ENCODE peak calls at places on chromosome 11, in seven cellular contexts. One of them, this sample, is unnamed.

GRCh38 chr11:128530119-128531091 is 57.0 kb downstream of the ETS1 start:
- DNase-seq in mammary epithelial cell: peak; percentile 82
- DNase-seq in tibial nerve: no peak
- DNase-seq in fibroblast of lung: peak; percentile 99
- DNase-seq in brain microvascular endothelial cell: peak; percentile 89
- DNase-seq in lower lobe of right lung: no peak
- DNase-seq in heart left ventricle: peak; percentile 69
- DNase-seq in this sample: no peak

GRCh38 chr11:44535201-44535980 is 30.1 kb upstream of the CD82 start:
- DNase-seq in mammary epithelial cell: no peak
- DNase-seq in tibial nerve: no peak
- DNase-seq in fibroblast of lung: no peak
- DNase-seq in brain microvascular endothelial cell: no peak
- DNase-seq in lower lobe of right lung: no peak
- DNase-seq in heart left ventricle: no peak
- DNase-seq in this sample: no peak

GRCh38 chr11:111549196-111549868 is 8.8 kb downstream of the LAYN start:
- DNase-seq in mammary epithelial cell: no peak
- DNase-seq in tibial nerve: no peak
- DNase-seq in fibroblast of lung: no peak
- DNase-seq in brain microvascular endothelial cell: no peak
- DNase-seq in lower lobe of right lung: no peak
- DNase-seq in heart left ventricle: no peak
- DNase-seq in this sample: no peak

GRCh38 chr11:574632-575323 is 1.5 kb upstream of the PHRF1 start:
- DNase-seq in mammary epithelial cell: no peak
- DNase-seq in tibial nerve: no peak
- DNase-seq in fibroblast of lung: no peak
- DNase-seq in brain microvascular endothelial cell: no peak
- DNase-seq in lower lobe of right lung: no peak
- DNase-seq in heart left ventricle: no peak
- DNase-seq in this sample: no peak

GRCh38 chr11:69385466-69385820 is 91.5 kb downstream of the MYEOV start:
- DNase-seq in mammary epithelial cell: no peak
- DNase-seq in tibial nerve: no peak
- DNase-seq in fibroblast of lung: no peak
- DNase-seq in brain microvascular endothelial cell: no peak
- DNase-seq in lower lobe of right lung: no peak
- DNase-seq in heart left ventricle: no peak
- DNase-seq in this sample: peak; percentile 53

GRCh38 chr11:19683141-19683805 is 29.4 kb upstream of the NAV2 start:
- DNase-seq in mammary epithelial cell: no peak
- DNase-seq in tibial nerve: peak; percentile 32
- DNase-seq in fibroblast of lung: peak; percentile 45
- DNase-seq in brain microvascular endothelial cell: no peak
- DNase-seq in lower lobe of right lung: no peak
- DNase-seq in heart left ventricle: peak; percentile 73
- DNase-seq in this sample: peak; percentile 85

GRCh38 chr11:118343981-118344521 is at the start of gene CD3G:
- DNase-seq in mammary epithelial cell: no peak
- DNase-seq in tibial nerve: no peak
- DNase-seq in fibroblast of lung: no peak
- DNase-seq in brain microvascular endothelial cell: no peak
- DNase-seq in lower lobe of right lung: no peak
- DNase-seq in heart left ventricle: no peak
- DNase-seq in this sample: no peak

GRCh38 chr11:71117311-71117710 is 135.1 kb downstream of the SHANK2 start:
- DNase-seq in mammary epithelial cell: peak; percentile 57
- DNase-seq in tibial nerve: no peak
- DNase-seq in fibroblast of lung: no peak
- DNase-seq in brain microvascular endothelial cell: no peak
- DNase-seq in lower lobe of right lung: no peak
- DNase-seq in heart left ventricle: no peak
- DNase-seq in this sample: no peak

GRCh38 chr11:70243912-70244652 is 26.4 kb upstream of the PPFIA1 start:
- DNase-seq in mammary epithelial cell: peak; percentile 45
- DNase-seq in tibial nerve: no peak
- DNase-seq in fibroblast of lung: no peak
- DNase-seq in brain microvascular endothelial cell: peak; percentile 39
- DNase-seq in lower lobe of right lung: no peak
- DNase-seq in heart left ventricle: no peak
- DNase-seq in this sample: no peak

GRCh38 chr11:116357769-116358544 is 414.8 kb downstream of the BUD13 start:
- DNase-seq in mammary epithelial cell: no peak
- DNase-seq in tibial nerve: no peak
- DNase-seq in fibroblast of lung: no peak
- DNase-seq in brain microvascular endothelial cell: no peak
- DNase-seq in lower lobe of right lung: peak; percentile 68
- DNase-seq in heart left ventricle: no peak
- DNase-seq in this sample: no peak

GRCh38 chr11:11027271-11027670 is 169.4 kb upstream of the ZBED5 start:
- DNase-seq in mammary epithelial cell: peak; percentile 83
- DNase-seq in tibial nerve: no peak
- DNase-seq in fibroblast of lung: peak; percentile 68
- DNase-seq in brain microvascular endothelial cell: peak; percentile 74
- DNase-seq in lower lobe of right lung: no peak
- DNase-seq in heart left ventricle: no peak
- DNase-seq in this sample: no peak

GRCh38 chr11:69892986-69893555 is 73.9 kb upstream of the FGF3 start:
- DNase-seq in mammary epithelial cell: no peak
- DNase-seq in tibial nerve: no peak
- DNase-seq in fibroblast of lung: no peak
- DNase-seq in brain microvascular endothelial cell: no peak
- DNase-seq in lower lobe of right lung: peak; percentile 36
- DNase-seq in heart left ventricle: peak; percentile 25
- DNase-seq in this sample: no peak

GRCh38 chr11:45885274-45885920 is at the start of gene MAPK8IP1:
- DNase-seq in mammary epithelial cell: peak; percentile 28
- DNase-seq in tibial nerve: no peak
- DNase-seq in fibroblast of lung: peak; percentile 17
- DNase-seq in brain microvascular endothelial cell: no peak
- DNase-seq in lower lobe of right lung: peak; percentile 65
- DNase-seq in heart left ventricle: peak; percentile 55
- DNase-seq in this sample: no peak

GRCh38 chr11:72589802-72590761 is 84.1 kb downstream of the PDE2A start:
- DNase-seq in mammary epithelial cell: no peak
- DNase-seq in tibial nerve: no peak
- DNase-seq in fibroblast of lung: peak; percentile 13
- DNase-seq in brain microvascular endothelial cell: no peak
- DNase-seq in lower lobe of right lung: no peak
- DNase-seq in heart left ventricle: peak; percentile 46
- DNase-seq in this sample: no peak

GRCh38 chr11:79561496-79561895 is 120.7 kb upstream of the TENM4 start:
- DNase-seq in mammary epithelial cell: no peak
- DNase-seq in tibial nerve: no peak
- DNase-seq in fibroblast of lung: no peak
- DNase-seq in brain microvascular endothelial cell: no peak
- DNase-seq in lower lobe of right lung: no peak
- DNase-seq in heart left ventricle: no peak
- DNase-seq in this sample: no peak
- H3K4me3 ChIP-seq in mammary epithelial cell: no peak overlapping the region
- H3K4me3 ChIP-seq in tibial nerve: no peak overlapping the region
- H3K4me3 ChIP-seq in fibroblast of lung: no peak overlapping the region
- H3K4me3 ChIP-seq in brain microvascular endothelial cell: no peak overlapping the region
- H3K4me3 ChIP-seq in lower lobe of right lung: no peak overlapping the region
- H3K4me3 ChIP-seq in heart left ventricle: no peak overlapping the region
- H3K4me3 ChIP-seq in this sample: no peak overlapping the region

DNA sequence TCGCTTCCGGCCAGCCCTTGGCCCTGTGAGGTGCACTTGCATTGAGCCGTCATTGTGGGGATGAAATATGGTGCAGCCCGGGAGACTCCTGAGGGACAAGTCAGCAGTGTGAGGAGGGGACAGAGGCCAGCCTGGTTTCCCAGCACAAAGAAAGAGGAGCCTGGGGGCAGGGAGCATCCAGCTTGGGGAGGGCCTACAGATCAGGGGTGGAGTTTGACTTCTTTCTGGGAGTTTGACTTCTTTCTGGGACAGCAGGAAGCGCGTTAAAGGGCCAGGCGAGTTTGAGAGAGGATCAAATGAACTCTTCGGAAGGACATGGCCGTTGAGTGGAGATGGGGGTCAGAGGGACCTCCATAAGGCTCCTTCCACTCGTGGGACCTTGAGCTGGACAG is 91.9 kb downstream of the LRRC32 start:
- DNase-seq in mammary epithelial cell: no peak
- DNase-seq in tibial nerve: no peak
- DNase-seq in fibroblast of lung: no peak
- DNase-seq in brain microvascular endothelial cell: peak; percentile 80
- DNase-seq in lower lobe of right lung: peak; percentile 60
- DNase-seq in heart left ventricle: peak; percentile 87
- DNase-seq in this sample: peak; percentile 86
- H3K27ac ChIP-seq in mammary epithelial cell: no peak overlapping the region
- H3K27ac ChIP-seq in tibial nerve: peak overlapping the region; percentile 54
- H3K27ac ChIP-seq in fibroblast of lung: peak overlapping the region; percentile 73
- H3K27ac ChIP-seq in brain microvascular endothelial cell: peak overlapping the region; percentile 71
- H3K27ac ChIP-seq in lower lobe of right lung: peak overlapping the region; percentile 83
- H3K27ac ChIP-seq in heart left ventricle: peak overlapping the region; percentile 88
- H3K27ac ChIP-seq in this sample: peak overlapping the region; percentile 76

GRCh38 chr11:9095421-9095820 is 4.0 kb upstream of the SCUBE2 start:
- DNase-seq in mammary epithelial cell: no peak
- DNase-seq in tibial nerve: no peak
- DNase-seq in fibroblast of lung: no peak
- DNase-seq in brain microvascular endothelial cell: no peak
- DNase-seq in lower lobe of right lung: no peak
- DNase-seq in heart left ventricle: no peak
- DNase-seq in this sample: no peak
- TF ChIP-seq CTCF in mammary epithelial cell: no peak
- TF ChIP-seq CTCF in tibial nerve: no peak
- TF ChIP-seq CTCF in fibroblast of lung: peak; percentile 9
- TF ChIP-seq CTCF in brain microvascular endothelial cell: peak; percentile 44
- TF ChIP-seq CTCF in lower lobe of right lung: peak; percentile 27
- TF ChIP-seq CTCF in heart left ventricle: no peak
- TF ChIP-seq CTCF in this sample: no peak

DNA sequence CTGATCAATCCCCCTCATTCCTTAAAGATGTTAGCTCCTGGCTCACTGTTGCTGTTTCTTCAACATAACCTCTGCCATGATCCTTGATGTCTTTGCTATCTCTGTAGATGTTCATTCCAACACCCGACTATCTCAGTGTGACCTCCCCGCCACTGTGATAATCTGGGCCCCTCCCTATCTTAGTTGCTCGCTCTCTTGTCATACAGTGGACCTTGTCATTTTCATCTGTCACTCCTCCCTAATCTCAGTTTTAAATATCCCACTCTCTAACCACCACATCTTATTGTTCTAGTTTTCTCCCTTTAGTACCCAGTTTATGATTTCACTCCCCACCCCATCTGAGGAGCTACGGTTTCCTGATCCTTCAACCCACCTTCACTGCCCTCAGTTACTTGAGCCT is 379.2 kb downstream of the SOX6 start:
- DNase-seq in mammary epithelial cell: no peak
- DNase-seq in tibial nerve: no peak
- DNase-seq in fibroblast of lung: no peak
- DNase-seq in brain microvascular endothelial cell: no peak
- DNase-seq in lower lobe of right lung: no peak
- DNase-seq in heart left ventricle: no peak
- DNase-seq in this sample: no peak
- H3K4me3 ChIP-seq in mammary epithelial cell: no peak overlapping the region
- H3K4me3 ChIP-seq in tibial nerve: no peak overlapping the region
- H3K4me3 ChIP-seq in fibroblast of lung: no peak overlapping the region
- H3K4me3 ChIP-seq in brain microvascular endothelial cell: no peak overlapping the region
- H3K4me3 ChIP-seq in lower lobe of right lung: no peak overlapping the region
- H3K4me3 ChIP-seq in heart left ventricle: no peak overlapping the region
- H3K4me3 ChIP-seq in this sample: no peak overlapping the region

DNA sequence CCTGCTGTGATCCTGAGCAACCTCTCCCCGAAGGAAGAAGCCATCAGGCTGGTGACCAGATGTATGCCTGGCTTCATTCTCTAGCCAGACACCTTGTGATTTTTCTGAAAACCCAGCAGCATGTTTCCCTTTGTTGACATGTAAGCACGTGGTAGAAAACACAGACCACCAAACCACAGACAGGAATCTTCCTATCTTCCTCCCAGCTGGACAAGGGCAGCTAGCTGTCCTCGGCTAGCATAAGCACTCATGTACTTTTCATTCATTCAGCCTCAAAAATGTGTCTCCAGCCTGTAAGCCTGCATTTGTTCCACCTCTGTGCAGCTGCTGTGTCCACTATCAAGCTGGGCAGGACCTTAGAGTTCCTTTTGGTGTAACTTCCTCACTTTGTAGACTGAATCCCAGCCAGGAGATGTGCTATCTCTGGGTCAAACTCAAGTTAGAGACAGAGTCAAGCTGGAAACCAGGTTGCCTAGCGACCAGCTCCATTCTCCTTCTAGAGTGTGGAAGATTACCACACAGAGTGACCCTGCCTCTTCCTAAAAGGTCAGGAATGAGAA is 7.2 kb upstream of the CLMP start:
- DNase-seq in mammary epithelial cell: no peak
- DNase-seq in tibial nerve: peak; percentile 24
- DNase-seq in fibroblast of lung: peak; percentile 80
- DNase-seq in brain microvascular endothelial cell: peak; percentile 40
- DNase-seq in lower lobe of right lung: no peak
- DNase-seq in heart left ventricle: peak; percentile 56
- DNase-seq in this sample: no peak
- H3K27ac ChIP-seq in mammary epithelial cell: no peak overlapping the region
- H3K27ac ChIP-seq in tibial nerve: no peak overlapping the region
- H3K27ac ChIP-seq in fibroblast of lung: no peak overlapping the region
- H3K27ac ChIP-seq in brain microvascular endothelial cell: no peak overlapping the region
- H3K27ac ChIP-seq in lower lobe of right lung: no peak overlapping the region
- H3K27ac ChIP-seq in heart left ventricle: no peak overlapping the region
- H3K27ac ChIP-seq in this sample: no peak overlapping the region

GRCh38 chr11:130581631-130582030 is 133.2 kb downstream of the ADAMTS15 start:
- DNase-seq in mammary epithelial cell: peak; percentile 53
- DNase-seq in tibial nerve: no peak
- DNase-seq in fibroblast of lung: peak; percentile 23
- DNase-seq in brain microvascular endothelial cell: peak; percentile 31
- DNase-seq in lower lobe of right lung: no peak
- DNase-seq in heart left ventricle: no peak
- DNase-seq in this sample: no peak
- TF ChIP-seq CTCF in mammary epithelial cell: no peak
- TF ChIP-seq CTCF in tibial nerve: no peak
- TF ChIP-seq CTCF in fibroblast of lung: no peak
- TF ChIP-seq CTCF in brain microvascular endothelial cell: no peak
- TF ChIP-seq CTCF in lower lobe of right lung: no peak
- TF ChIP-seq CTCF in heart left ventricle: no peak
- TF ChIP-seq CTCF in this sample: no peak